ENCODE peak calls at places on chromosomes 3 and 15, in five cellular contexts. One of them, this sample, is unnamed.

GRCh38 chr3:58005662-58006061 is 2.6 kb upstream of the FLNB start:
- DNase-seq in K562: no peak
- DNase-seq in A549: no peak
- DNase-seq in H1: no peak
- DNase-seq in WTC11: no peak
- DNase-seq in this sample: peak

GRCh38 chr3:38738630-38739395 is 77.2 kb downstream of the SCN10A start:
- DNase-seq in H1: peak
- DNase-seq in WTC11: peak
- DNase-seq in K562: peak
- DNase-seq in A549: peak
- DNase-seq in this sample: peak

GRCh38 chr3:171801738-171802600 is 8.3 kb downstream of the PLD1 start:
- DNase-seq in K562: no peak
- DNase-seq in A549: no peak
- DNase-seq in H1: no peak
- DNase-seq in WTC11: no peak
- DNase-seq in this sample: no peak

GRCh38 chr15:72222433-72222832 is 8.6 kb downstream of the PKM start:
- DNase-seq in WTC11: no peak
- DNase-seq in K562: no peak
- DNase-seq in A549: peak
- DNase-seq in H1: no peak
- DNase-seq in this sample: no peak

GRCh38 chr15:57310876-57311275 is 65.4 kb upstream of the CGNL1 start:
- DNase-seq in A549: no peak
- DNase-seq in WTC11: no peak
- DNase-seq in K562: no peak
- DNase-seq in H1: no peak
- DNase-seq in this sample: no peak

GRCh38 chr3:11159421-11159904 is 5.2 kb downstream of the HRH1 start:
- DNase-seq in K562: no peak
- DNase-seq in H1: no peak
- DNase-seq in WTC11: no peak
- DNase-seq in A549: no peak
- DNase-seq in this sample: no peak

GRCh38 chr15:68553994-68554715 is 24.6 kb upstream of the CORO2B start:
- DNase-seq in WTC11: peak
- DNase-seq in A549: peak
- DNase-seq in K562: peak
- DNase-seq in H1: no peak
- DNase-seq in this sample: peak

GRCh38 chr15:42707068-42707467 is 29.9 kb downstream of the CDAN1 start:
- DNase-seq in A549: peak
- DNase-seq in H1: no peak
- DNase-seq in WTC11: no peak
- DNase-seq in K562: no peak
- DNase-seq in this sample: no peak

GRCh38 chr3:107545680-107546120 is 22.9 kb downstream of the BBX start:
- DNase-seq in A549: no peak
- DNase-seq in WTC11: no peak
- DNase-seq in K562: no peak
- DNase-seq in H1: no peak
- DNase-seq in this sample: no peak

GRCh38 chr3:113615976-113616375 is 80.5 kb downstream of the USF3 start:
- DNase-seq in WTC11: no peak
- DNase-seq in H1: no peak
- DNase-seq in K562: no peak
- DNase-seq in A549: no peak
- DNase-seq in this sample: no peak

GRCh38 chr15:43854801-43855200 is 28.0 kb downstream of the WDR76 start:
- DNase-seq in K562: no peak
- DNase-seq in WTC11: no peak
- DNase-seq in A549: no peak
- DNase-seq in H1: no peak
- DNase-seq in this sample: no peak

GRCh38 chr15:25795712-25796111 is 67.4 kb downstream of the ATP10A start:
- DNase-seq in K562: no peak
- DNase-seq in H1: no peak
- DNase-seq in WTC11: no peak
- DNase-seq in A549: no peak
- DNase-seq in this sample: no peak

GRCh38 chr15:81948751-81949150 is 97.1 kb downstream of the MEX3B start:
- DNase-seq in K562: no peak
- DNase-seq in A549: no peak
- DNase-seq in H1: no peak
- DNase-seq in WTC11: no peak
- DNase-seq in this sample: no peak

GRCh38 chr15:81954158-81954783 is 91.5 kb downstream of the MEX3B start:
- DNase-seq in WTC11: no peak
- DNase-seq in H1: no peak
- DNase-seq in A549: no peak
- DNase-seq in K562: no peak
- DNase-seq in this sample: no peak

GRCh38 chr15:81955709-81956108 is 90.1 kb downstream of the MEX3B start:
- DNase-seq in K562: no peak
- DNase-seq in WTC11: no peak
- DNase-seq in H1: no peak
- DNase-seq in A549: no peak
- DNase-seq in this sample: no peak

GRCh38 chr15:81948142-81948709 is 97.6 kb downstream of the MEX3B start:
- DNase-seq in H1: no peak
- DNase-seq in A549: no peak
- DNase-seq in K562: peak
- DNase-seq in WTC11: no peak
- DNase-seq in this sample: no peak

DNA sequence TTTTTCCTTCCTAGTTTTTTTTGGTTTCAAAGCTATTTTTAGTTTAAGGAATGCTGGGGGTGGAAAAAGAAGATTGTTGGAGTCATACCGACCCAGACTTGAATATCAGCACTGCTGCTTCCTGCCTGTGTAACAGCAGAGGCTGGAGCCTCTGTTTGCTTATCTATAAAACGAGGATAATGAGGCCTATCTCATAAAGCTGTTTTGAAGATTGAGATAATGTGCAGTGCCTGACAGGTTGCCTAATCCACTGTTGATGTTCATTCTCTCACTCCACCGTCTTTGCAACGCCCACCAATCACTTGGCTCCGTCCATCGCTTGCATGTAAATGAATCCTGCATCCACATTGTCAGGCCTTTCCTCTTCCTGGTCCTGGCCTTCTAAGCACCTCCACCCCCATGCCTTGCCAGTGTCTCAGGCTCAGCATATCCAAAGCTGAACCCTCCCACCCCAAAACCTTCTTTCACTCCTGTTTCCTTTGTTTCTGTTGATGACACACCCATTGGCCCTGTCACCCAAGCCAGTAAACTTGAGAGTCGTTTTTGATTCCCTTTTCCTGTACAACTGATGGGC is 94.9 kb downstream of the MEX3B start:
- DNase-seq in WTC11: no peak
- DNase-seq in A549: no peak
- DNase-seq in K562: peak
- DNase-seq in H1: no peak
- DNase-seq in this sample: no peak
- TF ChIP-seq JUN in WTC11: no peak
- TF ChIP-seq JUN in A549: no peak
- TF ChIP-seq JUN in K562: no peak
- TF ChIP-seq JUN in H1: no peak
- TF ChIP-seq JUN in this sample: no peak

DNA sequence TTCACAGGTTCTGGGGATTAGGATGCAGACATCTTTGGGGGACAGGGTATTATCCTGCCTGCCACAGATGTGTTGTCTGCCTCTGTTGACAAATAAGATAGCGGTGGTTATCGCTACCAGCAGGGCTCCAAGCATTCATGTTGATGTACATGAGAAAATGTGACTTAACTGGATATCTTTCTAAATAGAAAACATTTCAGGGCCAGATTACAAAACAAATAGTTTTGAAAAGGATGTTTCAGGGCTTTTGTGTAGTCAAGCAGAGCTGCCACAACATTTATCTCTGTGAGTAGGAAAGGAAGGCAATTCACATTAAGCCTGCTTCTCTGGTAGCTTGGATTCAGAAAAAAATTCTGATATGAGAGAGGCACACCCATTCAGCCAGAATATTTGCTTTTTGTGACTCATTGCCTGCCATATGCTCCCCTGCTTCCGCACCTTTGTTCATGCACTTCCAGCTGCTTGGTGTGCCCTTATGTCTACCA is 22.8 kb downstream of the PLS1 start:
- DNase-seq in H1: no peak
- DNase-seq in WTC11: no peak
- DNase-seq in A549: peak
- DNase-seq in K562: peak
- DNase-seq in this sample: peak
- TF ChIP-seq JUN in H1: no peak
- TF ChIP-seq JUN in WTC11: no peak
- TF ChIP-seq JUN in A549: peak
- TF ChIP-seq JUN in K562: peak
- TF ChIP-seq JUN in this sample: no peak

DNA sequence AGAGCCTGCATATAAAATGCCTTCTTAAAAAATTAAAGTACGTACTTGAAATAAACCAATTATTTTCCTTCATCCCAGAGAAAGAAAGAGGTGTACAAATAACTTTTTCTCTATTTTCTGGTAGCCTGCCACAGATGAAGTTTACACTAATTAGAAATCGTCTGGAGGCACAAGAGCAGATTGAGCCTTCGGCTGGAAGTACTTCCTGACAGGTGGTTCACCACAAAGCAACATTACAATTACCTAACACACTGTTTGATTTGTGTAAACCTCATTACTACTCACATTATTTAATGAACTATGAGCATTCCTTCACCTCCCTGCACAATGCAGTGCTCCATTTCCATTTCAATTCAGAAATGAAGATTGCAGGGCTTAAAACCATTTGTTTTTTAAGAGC is 856.1 kb downstream of the SI start:
- DNase-seq in WTC11: no peak
- DNase-seq in K562: no peak
- DNase-seq in A549: no peak
- DNase-seq in H1: no peak
- DNase-seq in this sample: no peak
- TF ChIP-seq JUN in WTC11: no peak
- TF ChIP-seq JUN in K562: no peak
- TF ChIP-seq JUN in A549: no peak
- TF ChIP-seq JUN in H1: no peak
- TF ChIP-seq JUN in this sample: no peak

GRCh38 chr3:184317201-184317600 is 2.8 kb downstream of the EIF4G1 start:
- DNase-seq in A549: no peak
- DNase-seq in K562: no peak
- DNase-seq in H1: no peak
- DNase-seq in WTC11: no peak
- DNase-seq in this sample: no peak
- TF ChIP-seq JUN in A549: no peak
- TF ChIP-seq JUN in K562: no peak
- TF ChIP-seq JUN in H1: no peak
- TF ChIP-seq JUN in WTC11: no peak
- TF ChIP-seq JUN in this sample: no peak

DNA sequence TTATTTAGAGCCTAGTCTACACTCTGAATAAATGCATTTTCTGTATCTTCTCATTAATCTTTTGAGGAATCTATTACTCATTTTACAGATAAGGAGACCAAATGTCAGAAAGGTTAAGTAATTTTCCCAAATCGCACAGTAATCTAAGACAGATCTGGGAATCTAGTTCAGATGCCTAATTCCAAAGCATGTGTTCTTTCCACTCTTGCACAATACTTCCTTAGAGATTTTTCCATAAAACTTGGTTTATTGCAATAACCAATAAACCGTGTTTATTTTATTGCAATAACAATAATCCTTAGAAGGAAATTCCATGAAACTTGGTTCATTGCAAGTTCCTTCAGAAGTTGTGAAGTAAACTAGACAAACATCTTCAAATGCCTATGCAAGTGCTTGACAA is 17.4 kb upstream of the COL8A1 start:
- DNase-seq in H1: no peak
- DNase-seq in K562: no peak
- DNase-seq in WTC11: no peak
- DNase-seq in A549: no peak
- DNase-seq in this sample: no peak
- TF ChIP-seq JUN in H1: no peak
- TF ChIP-seq JUN in K562: no peak
- TF ChIP-seq JUN in WTC11: no peak
- TF ChIP-seq JUN in A549: no peak
- TF ChIP-seq JUN in this sample: no peak

DNA sequence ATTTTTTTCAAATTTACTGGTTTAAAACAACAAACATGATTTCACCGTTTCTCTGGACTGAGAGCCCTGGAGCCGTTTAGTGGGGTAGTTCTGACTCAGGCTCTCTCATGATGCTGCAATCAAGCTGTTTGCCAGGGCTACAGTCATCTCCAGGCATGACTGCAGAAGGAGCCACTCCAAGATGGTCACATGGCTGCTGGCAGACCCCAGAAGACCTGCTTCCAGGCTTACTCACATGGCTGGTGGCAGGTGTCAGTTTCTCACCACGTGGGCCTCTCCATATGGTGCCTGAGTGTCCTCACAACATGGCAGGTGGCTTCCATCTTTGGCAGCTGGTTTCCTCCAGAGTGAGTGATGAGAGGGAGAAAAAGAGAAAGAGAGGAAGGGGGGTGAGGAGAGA is 378.3 kb upstream of the RGMA start:
- DNase-seq in WTC11: no peak
- DNase-seq in K562: no peak
- DNase-seq in A549: no peak
- DNase-seq in H1: no peak
- DNase-seq in this sample: no peak
- TF ChIP-seq JUN in WTC11: no peak
- TF ChIP-seq JUN in K562: no peak
- TF ChIP-seq JUN in A549: no peak
- TF ChIP-seq JUN in H1: no peak
- TF ChIP-seq JUN in this sample: no peak

This sample was measured in HepG2.